ENCODE peak calls at places on chromosomes 4 and X, in seven cellular contexts. A is central memory CD4-positive, alpha-beta T cell; R is activated CD4-positive, alpha-beta T cell treated with anti-CD3 and anti-CD28 coated beads, Interleukin-2, amount 50 U/mL, for 1 hour; S is ELF-1; Y is NCI-H146; V is NCI-H1694 treated with DMSO at 0.1 percent for 48 hours; Q is AML-193. I is an unnamed sample.
A peak's percentile ranks its signal among the peaks of the same experiment; 100 is the strongest.

GRCh38 chr4:94152466-94152865 is 55.2 kb upstream of the SMARCAD1 start:
- DNase-seq in A (no peak), R (no peak), S (no peak), Y (no peak), V (no peak), Q (no peak), I (no peak)

GRCh38 chr4:55184600-55185523 is 59.5 kb upstream of the KDR start:
- DNase-seq in A (no peak), R (peak; percentile 5), S (no peak), Y (peak; percentile 58), V (no peak), Q (no peak), I (peak; percentile 21)

GRCh38 chr4:2060578-2061207 is 1.6 kb downstream of the NAT8L start:
- DNase-seq in A (no peak), R (no peak), S (peak; percentile 71), Y (no peak), V (no peak), Q (no peak), I (no peak)

GRCh38 chr4:120228086-120228485 is 161.4 kb upstream of the MAD2L1 start:
- DNase-seq in A (no peak), R (no peak), S (no peak), Y (no peak), V (no peak), Q (peak; percentile 86), I (no peak)

GRCh38 chr4:163758032-163758431 is 263.5 kb downstream of the TMA16 start:
- DNase-seq in A (no peak), R (no peak), S (no peak), Y (no peak), V (no peak), Q (no peak), I (no peak)

GRCh38 chr4:169254546-169254983 is 16.2 kb downstream of the SH3RF1 start:
- DNase-seq in A (no peak), R (no peak), S (no peak), Y (no peak), V (no peak), Q (no peak), I (peak; percentile 43)

GRCh38 chr4:152729466-152729865 is 49.7 kb upstream of the TMEM154 start:
- DNase-seq in A (no peak), R (no peak), S (no peak), Y (no peak), V (no peak), Q (no peak), I (peak; percentile 7)

GRCh38 chr4:14701389-14701788 is 300.9 kb upstream of the CPEB2 start:
- DNase-seq in A (no peak), R (no peak), S (no peak), Y (no peak), V (no peak), Q (no peak), I (no peak)

GRCh38 chr4:166458756-166459155 is 585.7 kb downstream of the TLL1 start:
- DNase-seq in A (no peak), R (no peak), S (no peak), Y (no peak), V (no peak), Q (no peak), I (no peak)

GRCh38 chrX:20067709-20068315 is 48.9 kb downstream of the MAP7D2 start:
- DNase-seq in A (no peak), R (no peak), S (peak; percentile 32), Y (peak; percentile 61), V (no peak), Q (peak; percentile 43), I (peak; percentile 44)

GRCh38 chr4:3461515-3462291 is 1.4 kb upstream of the DOK7 start:
- DNase-seq in A (no peak), R (no peak), S (no peak), Y (peak; percentile 19), V (peak; percentile 54), Q (no peak), I (no peak)

GRCh38 chr4:125710766-125711165 is 396.0 kb downstream of the FAT4 start:
- DNase-seq in A (no peak), R (no peak), S (no peak), Y (no peak), V (no peak), Q (no peak), I (no peak)

GRCh38 chr4:128524311-128524710 is 236.7 kb upstream of the PGRMC2 start:
- DNase-seq in A (no peak), R (no peak), S (no peak), Y (no peak), V (no peak), Q (no peak), I (peak; percentile 88)

GRCh38 chrX:131816551-131817136 is 206.5 kb upstream of the STK26 start:
- DNase-seq in A (peak; percentile 91), R (peak; percentile 66), S (no peak), Y (no peak), V (no peak), Q (peak; percentile 68), I (peak; percentile 58)

GRCh38 chr4:69957209-69957608 is 8.3 kb downstream of the CSN2 start:
- DNase-seq in A (no peak), R (no peak), S (no peak), Y (no peak), V (no peak), Q (no peak), I (no peak)

GRCh38 chrX:25013593-25014365 is 2.0 kb downstream of the ARX start:
- DNase-seq in A (no peak), R (no peak), S (no peak), Y (peak; percentile 53), V (no peak), Q (peak; percentile 10), I (no peak)

GRCh38 chr4:184294734-184295133 is 77.1 kb upstream of the ENPP6 start:
- DNase-seq in A (no peak), R (no peak), S (no peak), Y (no peak), V (no peak), Q (no peak), I (no peak)

GRCh38 chr4:66926687-66927086 is 618.6 kb downstream of the CENPC start:
- DNase-seq in A (no peak), R (no peak), S (no peak), Y (no peak), V (no peak), Q (no peak), I (no peak)

GRCh38 chrX:147920161-147920666 is 8.5 kb downstream of the FMR1 start:
- DNase-seq in A (no peak), R (no peak), S (no peak), Y (no peak), V (no peak), Q (no peak), I (no peak)

GRCh38 chr4:75547647-75548387 is 8.0 kb upstream of the ODAPH start:
- DNase-seq in A (no peak), R (no peak), S (no peak), Y (peak; percentile 5), V (no peak), Q (no peak), I (no peak)

GRCh38 chr4:5611656-5612187 is 96.6 kb downstream of the EVC2 start:
- DNase-seq in A (no peak), R (no peak), S (no peak), Y (no peak), V (no peak), Q (no peak), I (no peak)

GRCh38 chr4:8652181-8653078 is 59.9 kb downstream of the CPZ start:
- DNase-seq in A (no peak), R (no peak), S (no peak), Y (no peak), V (no peak), Q (no peak), I (no peak)

GRCh38 chr4:139764192-139764591 is 98.6 kb downstream of the MGST2 start:
- DNase-seq in A (no peak), R (no peak), S (no peak), Y (no peak), V (no peak), Q (no peak), I (no peak)

GRCh38 chr4:175802988-175803387 is 9.1 kb downstream of the GPM6A start:
- DNase-seq in A (no peak), R (no peak), S (no peak), Y (no peak), V (no peak), Q (no peak), I (no peak)

GRCh38 chr4:164169591-164169990 is 584.3 kb upstream of the SMIM31 start:
- DNase-seq in A (no peak), R (no peak), S (no peak), Y (no peak), V (no peak), Q (no peak), I (no peak)

GRCh38 chr4:100076753-100077152 is 113.5 kb downstream of the DDIT4L start:
- DNase-seq in A (no peak), R (no peak), S (no peak), Y (no peak), V (no peak), Q (no peak), I (no peak)

GRCh38 chr4:39698424-39699009 is 581 bp downstream of the UBE2K start:
- DNase-seq in A (no peak), R (no peak), S (peak; percentile 76), Y (peak; percentile 67), V (no peak), Q (peak; percentile 42), I (peak; percentile 31)

GRCh38 chrX:100409316-100410082 is 574 bp downstream of the PCDH19 start:
- DNase-seq in A (no peak), R (no peak), S (peak; percentile 35), Y (no peak), V (no peak), Q (no peak), I (no peak)

GRCh38 chr4:107392951-107393350 is 327.1 kb downstream of the PAPSS1 start:
- DNase-seq in A (no peak), R (no peak), S (no peak), Y (no peak), V (no peak), Q (no peak), I (no peak)

GRCh38 chrX:130176942-130177341 is 5.2 kb downstream of the RAB33A start:
- DNase-seq in A (no peak), R (no peak), S (no peak), Y (no peak), V (no peak), Q (no peak), I (no peak)

GRCh38 chr4:140296335-140296753 is 77.1 kb upstream of the SCOC start:
- DNase-seq in A (no peak), R (no peak), S (no peak), Y (peak; percentile 67), V (peak; percentile 4), Q (no peak), I (peak; percentile 36)

GRCh38 chr4:44186096-44186849 is 262.3 kb downstream of the KCTD8 start:
- DNase-seq in A (no peak), R (no peak), S (peak; percentile 9), Y (no peak), V (no peak), Q (no peak), I (no peak)

GRCh38 chrX:100447563-100448397 is 37.7 kb upstream of the PCDH19 start:
- DNase-seq in A (no peak), R (peak; percentile 3), S (peak; percentile 77), Y (peak; percentile 0), V (peak; percentile 72), Q (no peak), I (peak; percentile 33)

GRCh38 chr4:111923786-111924185 is 221.5 kb upstream of the FAM241A start:
- DNase-seq in A (no peak), R (no peak), S (no peak), Y (no peak), V (no peak), Q (no peak), I (no peak)

GRCh38 chrX:19661977-19662376 is 146.7 kb upstream of the MAP3K15 start:
- DNase-seq in A (no peak), R (no peak), S (no peak), Y (no peak), V (no peak), Q (no peak), I (no peak)

GRCh38 chr4:103996637-103997036 is 276.9 kb upstream of the TACR3 start:
- DNase-seq in A (no peak), R (no peak), S (peak; percentile 88), Y (no peak), V (peak; percentile 30), Q (no peak), I (peak; percentile 18)

GRCh38 chr4:42078184-42078801 is 74.2 kb downstream of the BEND4 start:
- DNase-seq in A (no peak), R (no peak), S (no peak), Y (no peak), V (no peak), Q (no peak), I (no peak)

GRCh38 chr4:56123547-56123946 is 174.8 kb downstream of the CEP135 start:
- DNase-seq in A (no peak), R (no peak), S (no peak), Y (no peak), V (no peak), Q (no peak), I (no peak)